ENCODE peak calls at places on chromosomes 5 and 9, in nine cellular contexts. J is right atrium auricular region; W is choroid plexus epithelial cell; E is COR-L47; B is non-pigmented ciliary epithelial cell; Q is mucosa of gallbladder; T is SW 1271; R is Daoy; O is activated CD4-positive, alpha-beta memory T cell treated with anti-CD3 and anti-CD28 coated beads, Interleukin-2, amount 10 ng/mL, durations not matched to agents 7 days and 5 days. L is an unnamed sample.
A peak's percentile ranks its signal among the peaks of the same experiment; 100 is the strongest.

GRCh38 chr5:37571974-37572373 is 192.9 kb downstream of the WDR70 start:
- DNase-seq in W (no peak), J (no peak), O (no peak), T (no peak), E (no peak), B (no peak), R (no peak), Q (no peak), L (no peak)

GRCh38 chr9:14652729-14653377 is 40.4 kb downstream of the ZDHHC21 start:
- DNase-seq in J (no peak), O (no peak), E (peak; percentile 12), R (no peak), W (peak; percentile 74), Q (peak; percentile 24), T (no peak), B (no peak), L (no peak)

GRCh38 chr5:61768692-61769281 is 436.7 kb downstream of the ZSWIM6 start:
- DNase-seq in R (peak; percentile 33), B (no peak), Q (no peak), E (no peak), W (peak; percentile 16), T (peak; percentile 61), O (no peak), J (no peak), L (peak; percentile 10)

GRCh38 chr5:77397686-77398300 is 94.3 kb downstream of the WDR41 start:
- DNase-seq in W (no peak), T (no peak), Q (no peak), J (no peak), E (no peak), R (peak; percentile 35), B (no peak), O (no peak), L (no peak)

GRCh38 chr5:37323607-37324006 is 47.3 kb downstream of the NUP155 start:
- DNase-seq in J (no peak), Q (no peak), W (no peak), T (no peak), R (no peak), O (no peak), E (no peak), B (no peak), L (no peak)

GRCh38 chr9:19493174-19493811 is 84.5 kb downstream of the ACER2 start:
- DNase-seq in Q (peak; percentile 36), O (peak; percentile 48), R (peak; percentile 31), T (peak; percentile 5), E (peak; percentile 90), W (peak; percentile 73), B (no peak), J (peak; percentile 74), L (no peak)

GRCh38 chr9:89887286-89887685 is 282.5 kb downstream of the GADD45G start:
- DNase-seq in Q (peak; percentile 5), T (no peak), B (no peak), J (no peak), E (no peak), W (no peak), R (no peak), O (no peak), L (no peak)

GRCh38 chr9:136840877-136841645 is 1.2 kb upstream of the AJM1 start:
- DNase-seq in E (peak; percentile 94), J (no peak), O (no peak), T (peak; percentile 47), W (peak; percentile 66), R (peak; percentile 83), B (no peak), Q (peak; percentile 90), L (peak; percentile 86)

GRCh38 chr5:39399135-39400036 is 25.4 kb downstream of the DAB2 start:
- DNase-seq in E (no peak), O (no peak), R (peak; percentile 66), W (peak; percentile 98), J (no peak), B (peak; percentile 95), Q (peak; percentile 32), T (peak; percentile 84), L (no peak)

GRCh38 chr5:72436796-72437471 is 70.3 kb downstream of the ZNF366 start:
- DNase-seq in R (no peak), J (no peak), B (no peak), Q (no peak), E (no peak), O (no peak), T (no peak), W (peak; percentile 54), L (no peak)

GRCh38 chr5:126454081-126454480 is 30.9 kb downstream of the GRAMD2B start:
- DNase-seq in E (no peak), J (no peak), T (no peak), R (no peak), O (no peak), Q (no peak), W (peak; percentile 40), B (no peak), L (no peak)

GRCh38 chr5:138770977-138771376 is 17.8 kb downstream of the CTNNA1 start:
- DNase-seq in R (no peak), B (no peak), T (no peak), Q (no peak), E (peak; percentile 3), W (no peak), O (no peak), J (no peak), L (no peak)

GRCh38 chr5:172564187-172564586 is 76.9 kb upstream of the NEURL1B start:
- DNase-seq in J (no peak), W (no peak), R (no peak), B (no peak), O (no peak), Q (peak; percentile 85), E (peak; percentile 92), T (no peak), L (no peak)

GRCh38 chr5:134917070-134917831 is 12.3 kb downstream of the PCBD2 start:
- DNase-seq in R (no peak), T (peak; percentile 16), J (no peak), E (no peak), B (no peak), O (no peak), W (no peak), Q (no peak), L (peak; percentile 30)

GRCh38 chr5:33049845-33050244 is 338.7 kb downstream of the NPR3 start:
- DNase-seq in E (no peak), J (no peak), B (peak; percentile 75), T (peak; percentile 88), O (no peak), Q (no peak), W (peak; percentile 85), R (peak; percentile 54), L (no peak)

GRCh38 chr9:102985162-102985900 is 9.8 kb upstream of the CYLC2 start:
- DNase-seq in E (no peak), W (no peak), B (no peak), J (no peak), R (no peak), T (no peak), O (no peak), Q (no peak), L (no peak)